ENCODE peak calls at places on chromosomes 11 and 22, in four cellular contexts. One of them, this sample, is unnamed.

GRCh38 chr11:2377511-2378443 is 667 bp downstream of the CD81 start:
- DNase-seq in CD8-positive, alpha-beta memory T cell: peak; percentile 46
- DNase-seq in iPS DF 6.9: no peak
- DNase-seq in DND-41: peak; percentile 67
- DNase-seq in this sample: peak; percentile 73

GRCh38 chr11:1830500-1831223 is 4.1 kb upstream of the SYT8 start:
- DNase-seq in CD8-positive, alpha-beta memory T cell: no peak
- DNase-seq in iPS DF 6.9: no peak
- DNase-seq in DND-41: no peak
- DNase-seq in this sample: no peak

GRCh38 chr22:46411347-46411746 is 75.8 kb downstream of the TRMU start:
- DNase-seq in CD8-positive, alpha-beta memory T cell: no peak
- DNase-seq in iPS DF 6.9: no peak
- DNase-seq in DND-41: no peak
- DNase-seq in this sample: no peak

GRCh38 chr11:3683039-3683438 is 11.9 kb upstream of the CHRNA10 start:
- DNase-seq in CD8-positive, alpha-beta memory T cell: no peak
- DNase-seq in iPS DF 6.9: no peak
- DNase-seq in DND-41: no peak
- DNase-seq in this sample: no peak

GRCh38 chr22:29079218-29079901 is 6.5 kb downstream of the KREMEN1 start:
- DNase-seq in CD8-positive, alpha-beta memory T cell: no peak
- DNase-seq in iPS DF 6.9: no peak
- DNase-seq in DND-41: peak; percentile 84
- DNase-seq in this sample: no peak

GRCh38 chr22:33918676-33919590 is 1.3 kb downstream of the LARGE1 start:
- DNase-seq in CD8-positive, alpha-beta memory T cell: no peak
- DNase-seq in iPS DF 6.9: no peak
- DNase-seq in DND-41: no peak
- DNase-seq in this sample: no peak

GRCh38 chr22:29199702-29200400 is 5.8 kb upstream of the EMID1 start:
- DNase-seq in CD8-positive, alpha-beta memory T cell: no peak
- DNase-seq in iPS DF 6.9: no peak
- DNase-seq in DND-41: no peak
- DNase-seq in this sample: no peak

GRCh38 chr11:59212744-59213573 is at the start of gene MPEG1:
- DNase-seq in CD8-positive, alpha-beta memory T cell: no peak
- DNase-seq in iPS DF 6.9: no peak
- DNase-seq in DND-41: no peak
- DNase-seq in this sample: no peak

GRCh38 chr11:19218216-19218615 is 16.4 kb upstream of the CSRP3 start:
- DNase-seq in CD8-positive, alpha-beta memory T cell: no peak
- DNase-seq in iPS DF 6.9: no peak
- DNase-seq in DND-41: no peak
- DNase-seq in this sample: no peak

GRCh38 chr22:19983701-19984100 is 32.9 kb downstream of the ARVCF start:
- DNase-seq in CD8-positive, alpha-beta memory T cell: no peak
- DNase-seq in iPS DF 6.9: no peak
- DNase-seq in DND-41: no peak
- DNase-seq in this sample: no peak

DNA sequence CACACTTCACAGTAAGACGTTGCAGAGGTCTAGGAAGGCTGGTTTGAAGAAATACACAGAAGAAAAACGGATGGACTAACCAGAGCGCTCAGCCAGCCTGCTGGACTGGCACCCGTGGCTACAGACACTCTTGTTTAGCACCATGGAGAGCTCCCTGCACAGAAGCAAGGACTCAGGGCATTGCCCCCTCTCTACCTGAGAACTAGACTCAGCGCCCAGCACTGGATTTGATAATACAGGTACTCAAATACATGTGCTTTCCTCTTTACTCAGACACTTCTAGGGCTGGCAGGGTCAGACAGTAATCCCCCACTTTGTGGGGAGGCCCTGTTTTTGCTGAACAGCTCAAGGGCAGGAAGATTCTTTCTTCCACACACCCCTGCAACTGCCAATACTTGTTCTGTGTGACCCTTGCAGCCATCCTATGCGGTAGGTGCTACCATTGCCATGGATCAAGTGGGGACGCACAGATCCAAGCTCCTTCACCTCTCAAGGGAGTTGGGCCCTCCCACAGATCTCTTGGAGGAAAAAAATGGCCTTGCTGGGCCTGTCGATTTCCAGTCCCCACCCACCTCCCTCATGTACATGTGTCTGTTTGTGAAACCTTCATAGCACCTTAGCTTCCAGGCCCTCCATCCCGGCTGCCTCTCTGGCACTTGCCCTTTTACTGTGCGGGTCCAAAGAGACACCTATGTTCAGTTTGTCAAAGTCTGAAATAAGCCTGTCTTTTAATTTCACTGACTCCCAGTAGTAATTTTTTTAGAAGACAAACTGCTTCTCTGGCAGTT is 5.1 kb upstream of the P2RX6 start:
- DNase-seq in CD8-positive, alpha-beta memory T cell: peak; percentile 26
- DNase-seq in iPS DF 6.9: peak; percentile 39
- DNase-seq in DND-41: peak; percentile 70
- DNase-seq in this sample: no peak
- H3K27ac ChIP-seq in CD8-positive, alpha-beta memory T cell: no peak overlapping the region
- H3K27ac ChIP-seq in iPS DF 6.9: no peak overlapping the region
- H3K27ac ChIP-seq in DND-41: no peak overlapping the region
- H3K27ac ChIP-seq in this sample: no peak overlapping the region

GRCh38 chr11:104967493-104968364 is 645 bp downstream of the CASP4 start:
- DNase-seq in CD8-positive, alpha-beta memory T cell: peak; percentile 12
- DNase-seq in iPS DF 6.9: no peak
- DNase-seq in DND-41: no peak
- DNase-seq in this sample: peak; percentile 6

GRCh38 chr11:104965735-104966134 is 2.6 kb downstream of the CASP4 start:
- DNase-seq in CD8-positive, alpha-beta memory T cell: no peak
- DNase-seq in iPS DF 6.9: no peak
- DNase-seq in DND-41: no peak
- DNase-seq in this sample: no peak

GRCh38 chr11:104968365-104968855 is at the start of gene CASP4:
- DNase-seq in CD8-positive, alpha-beta memory T cell: peak; percentile 55
- DNase-seq in iPS DF 6.9: no peak
- DNase-seq in DND-41: peak; percentile 38
- DNase-seq in this sample: peak; percentile 57

GRCh38 chr11:104970756-104971155 is 2.4 kb upstream of the CASP4 start:
- DNase-seq in CD8-positive, alpha-beta memory T cell: no peak
- DNase-seq in iPS DF 6.9: no peak
- DNase-seq in DND-41: no peak
- DNase-seq in this sample: no peak

DNA sequence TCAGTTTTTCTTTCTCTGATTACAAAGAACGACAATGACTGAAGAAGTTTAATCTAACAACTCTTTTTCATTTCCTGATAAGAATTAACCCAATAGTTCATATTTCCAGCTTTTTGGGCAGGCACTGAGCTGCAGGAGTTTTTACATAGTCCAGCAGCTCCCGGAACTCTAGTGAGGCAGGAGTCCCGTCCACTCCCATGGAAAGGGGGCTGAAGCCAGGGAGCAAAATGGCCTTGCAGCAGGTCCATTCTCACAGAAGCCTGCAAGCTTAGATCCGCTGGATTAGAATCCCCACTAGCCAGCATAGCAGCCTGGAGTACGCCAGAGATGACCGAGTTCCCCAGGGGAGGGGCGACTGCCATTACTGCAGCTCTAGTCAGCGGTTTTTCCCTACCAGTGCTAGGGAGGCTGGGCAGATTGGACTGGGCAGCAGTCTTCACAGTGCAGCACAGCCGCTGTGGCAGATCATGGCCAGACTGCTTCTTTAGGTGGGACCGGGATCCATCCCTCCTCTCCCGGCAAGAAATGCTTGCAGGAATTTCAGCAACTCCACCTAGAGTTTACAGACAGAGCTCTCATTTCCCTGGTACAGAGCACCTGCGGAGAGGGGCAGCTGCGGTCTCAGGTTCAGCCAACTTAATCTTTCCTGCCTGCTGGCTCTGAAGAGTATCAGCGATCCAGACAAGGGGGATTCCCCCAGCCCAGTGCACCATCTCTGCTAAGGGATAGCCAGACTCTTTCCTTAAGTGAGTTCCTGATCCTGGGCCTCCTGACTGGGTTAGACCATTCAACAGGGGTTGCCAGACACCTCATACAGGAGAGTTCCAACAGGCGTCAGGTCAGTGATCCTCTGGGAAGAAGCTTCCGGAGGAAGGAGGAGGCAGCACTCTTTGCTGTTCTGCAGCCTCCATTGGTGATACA is 742 bp upstream of the CASP4 start:
- DNase-seq in CD8-positive, alpha-beta memory T cell: no peak
- DNase-seq in iPS DF 6.9: peak; percentile 18
- DNase-seq in DND-41: peak; percentile 11
- DNase-seq in this sample: no peak
- H3K27ac ChIP-seq in CD8-positive, alpha-beta memory T cell: peak overlapping the region; percentile 70
- H3K27ac ChIP-seq in iPS DF 6.9: no peak overlapping the region
- H3K27ac ChIP-seq in DND-41: peak overlapping the region; percentile 94
- H3K27ac ChIP-seq in this sample: peak overlapping the region; percentile 89

GRCh38 chr11:63887600-63887999 is 29.4 kb downstream of the RCOR2 start:
- DNase-seq in CD8-positive, alpha-beta memory T cell: no peak
- DNase-seq in iPS DF 6.9: no peak
- DNase-seq in DND-41: no peak
- DNase-seq in this sample: no peak
- H3K27ac ChIP-seq in CD8-positive, alpha-beta memory T cell: peak overlapping the region; percentile 85
- H3K27ac ChIP-seq in iPS DF 6.9: no peak overlapping the region
- H3K27ac ChIP-seq in DND-41: peak overlapping the region; percentile 66
- H3K27ac ChIP-seq in this sample: peak overlapping the region; percentile 78

GRCh38 chr22:50342651-50343540 is at the start of gene PPP6R2:
- DNase-seq in CD8-positive, alpha-beta memory T cell: peak; percentile 87
- DNase-seq in iPS DF 6.9: no peak
- DNase-seq in DND-41: peak; percentile 84
- DNase-seq in this sample: peak; percentile 87

GRCh38 chr22:50346415-50346945 is 3.4 kb downstream of the PPP6R2 start:
- DNase-seq in CD8-positive, alpha-beta memory T cell: no peak
- DNase-seq in iPS DF 6.9: no peak
- DNase-seq in DND-41: no peak
- DNase-seq in this sample: no peak

GRCh38 chr22:50340157-50340879 is 2.8 kb upstream of the PPP6R2 start:
- DNase-seq in CD8-positive, alpha-beta memory T cell: no peak
- DNase-seq in iPS DF 6.9: no peak
- DNase-seq in DND-41: no peak
- DNase-seq in this sample: no peak

GRCh38 chr22:50341977-50342650 is 1.0 kb upstream of the PPP6R2 start:
- DNase-seq in CD8-positive, alpha-beta memory T cell: peak; percentile 86
- DNase-seq in iPS DF 6.9: peak; percentile 67
- DNase-seq in DND-41: peak; percentile 88
- DNase-seq in this sample: peak; percentile 81

GRCh38 chr22:50343541-50343935 is 411 bp downstream of the PPP6R2 start:
- DNase-seq in CD8-positive, alpha-beta memory T cell: no peak
- DNase-seq in iPS DF 6.9: no peak
- DNase-seq in DND-41: no peak
- DNase-seq in this sample: no peak
- H3K27ac ChIP-seq in CD8-positive, alpha-beta memory T cell: peak overlapping the region; percentile 70
- H3K27ac ChIP-seq in iPS DF 6.9: no peak overlapping the region
- H3K27ac ChIP-seq in DND-41: peak overlapping the region; percentile 83
- H3K27ac ChIP-seq in this sample: peak overlapping the region; percentile 96

GRCh38 chr11:73226297-73227006 is 8.4 kb downstream of the P2RY2 start:
- DNase-seq in CD8-positive, alpha-beta memory T cell: no peak
- DNase-seq in iPS DF 6.9: no peak
- DNase-seq in DND-41: no peak
- DNase-seq in this sample: no peak

GRCh38 chr11:73228268-73229134 is 10.4 kb downstream of the P2RY2 start:
- DNase-seq in CD8-positive, alpha-beta memory T cell: no peak
- DNase-seq in iPS DF 6.9: no peak
- DNase-seq in DND-41: no peak
- DNase-seq in this sample: no peak

GRCh38 chr11:73225851-73226250 is 7.8 kb downstream of the P2RY2 start:
- DNase-seq in CD8-positive, alpha-beta memory T cell: no peak
- DNase-seq in iPS DF 6.9: no peak
- DNase-seq in DND-41: no peak
- DNase-seq in this sample: no peak

GRCh38 chr11:73229321-73230275 is 11.5 kb downstream of the P2RY2 start:
- DNase-seq in CD8-positive, alpha-beta memory T cell: no peak
- DNase-seq in iPS DF 6.9: no peak
- DNase-seq in DND-41: no peak
- DNase-seq in this sample: no peak

GRCh38 chr11:73227571-73228211 is 9.6 kb downstream of the P2RY2 start:
- DNase-seq in CD8-positive, alpha-beta memory T cell: no peak
- DNase-seq in iPS DF 6.9: no peak
- DNase-seq in DND-41: no peak
- DNase-seq in this sample: no peak
- H3K27ac ChIP-seq in CD8-positive, alpha-beta memory T cell: no peak overlapping the region
- H3K27ac ChIP-seq in iPS DF 6.9: no peak overlapping the region
- H3K27ac ChIP-seq in DND-41: no peak overlapping the region
- H3K27ac ChIP-seq in this sample: no peak overlapping the region

GRCh38 chr11:110529043-110529442 is 99.3 kb downstream of the FDX1 start:
- DNase-seq in CD8-positive, alpha-beta memory T cell: no peak
- DNase-seq in iPS DF 6.9: no peak
- DNase-seq in DND-41: no peak
- DNase-seq in this sample: no peak

GRCh38 chr11:110527146-110527545 is 97.4 kb downstream of the FDX1 start:
- DNase-seq in CD8-positive, alpha-beta memory T cell: no peak
- DNase-seq in iPS DF 6.9: no peak
- DNase-seq in DND-41: no peak
- DNase-seq in this sample: no peak

GRCh38 chr11:110526323-110526722 is 96.6 kb downstream of the FDX1 start:
- DNase-seq in CD8-positive, alpha-beta memory T cell: no peak
- DNase-seq in iPS DF 6.9: no peak
- DNase-seq in DND-41: no peak
- DNase-seq in this sample: no peak

GRCh38 chr11:110525883-110526282 is 96.1 kb downstream of the FDX1 start:
- DNase-seq in CD8-positive, alpha-beta memory T cell: no peak
- DNase-seq in iPS DF 6.9: no peak
- DNase-seq in DND-41: no peak
- DNase-seq in this sample: no peak

GRCh38 chr11:110531056-110531756 is 101.5 kb downstream of the FDX1 start:
- DNase-seq in CD8-positive, alpha-beta memory T cell: no peak
- DNase-seq in iPS DF 6.9: no peak
- DNase-seq in DND-41: no peak
- DNase-seq in this sample: no peak
- H3K27ac ChIP-seq in CD8-positive, alpha-beta memory T cell: no peak overlapping the region
- H3K27ac ChIP-seq in iPS DF 6.9: no peak overlapping the region
- H3K27ac ChIP-seq in DND-41: no peak overlapping the region
- H3K27ac ChIP-seq in this sample: no peak overlapping the region